ENCODE peak calls at places on chromosomes 2 and 18, in eight cellular contexts. Q, D, V, E, G, B, F and H are unnamed samples.

GRCh38 chr2:203732072-203732952 is 25.9 kb downstream of the CD28 start:
- ATAC-seq in Q (no peak), G (no peak), V (no peak), B (no peak), F (no peak), E (peak; percentile 27), D (no peak), H (no peak)

GRCh38 chr2:100141906-100142305 is 484 bp downstream of the AFF3 start:
- ATAC-seq in V (no peak), G (no peak), B (no peak), D (peak; percentile 6), Q (no peak), E (no peak), F (no peak), H (no peak)

GRCh38 chr2:152491139-152491472 is 156.1 kb downstream of the FMNL2 start:
- ATAC-seq in E (peak; percentile 18), V (peak; percentile 49), D (no peak), F (peak; percentile 68), B (no peak), G (no peak), Q (no peak), H (no peak)

GRCh38 chr2:160266078-160266551 is 66.0 kb upstream of the ITGB6 start:
- ATAC-seq in B (no peak), Q (no peak), V (no peak), E (no peak), F (no peak), G (peak; percentile 76), D (peak; percentile 68), H (no peak)

GRCh38 chr2:130873700-130874346 is 37.1 kb downstream of the ARHGEF4 start:
- ATAC-seq in Q (peak; percentile 85), E (peak; percentile 89), V (peak; percentile 50), D (peak; percentile 90), B (peak; percentile 94), G (peak; percentile 72), F (peak; percentile 75), H (peak; percentile 27)

GRCh38 chr2:102208774-102209173 is 22.0 kb downstream of the IL1RL2 start:
- ATAC-seq in E (no peak), V (no peak), F (no peak), G (no peak), D (no peak), Q (no peak), B (no peak), H (no peak)

GRCh38 chr18:45330170-45330594 is 285.1 kb upstream of the SLC14A2 start:
- ATAC-seq in V (peak; percentile 34), D (no peak), F (peak; percentile 60), Q (no peak), E (no peak), B (no peak), G (no peak), H (no peak)

GRCh38 chr18:58241877-58242276 is 197.9 kb downstream of the NEDD4L start:
- ATAC-seq in G (no peak), E (peak; percentile 75), D (no peak), B (peak; percentile 80), F (peak; percentile 46), V (peak; percentile 53), Q (peak; percentile 28), H (peak; percentile 52)

GRCh38 chr2:237603718-237604362 is 13.3 kb upstream of the RAB17 start:
- ATAC-seq in E (peak; percentile 81), V (no peak), G (peak; percentile 61), D (peak; percentile 98), F (peak; percentile 70), B (no peak), Q (peak; percentile 28), H (peak; percentile 66)

GRCh38 chr2:180003566-180003965 is 3.5 kb downstream of the CWC22 start:
- ATAC-seq in Q (no peak), G (no peak), V (no peak), F (no peak), D (no peak), B (no peak), E (no peak), H (peak; percentile 85)

GRCh38 chr2:230660294-230661060 is 52.2 kb upstream of the CAB39 start:
- ATAC-seq in Q (no peak), V (peak; percentile 52), E (peak; percentile 69), F (peak; percentile 66), D (no peak), B (no peak), G (no peak), H (peak; percentile 31)

GRCh38 chr2:231614559-231615057 is 21.9 kb downstream of the TEX44 start:
- ATAC-seq in E (peak; percentile 4), F (peak; percentile 6), B (no peak), D (peak; percentile 1), Q (no peak), V (no peak), G (peak; percentile 0), H (no peak)

GRCh38 chr2:233414777-233415570 is 60.7 kb downstream of the DGKD start:
- ATAC-seq in G (peak; percentile 47), E (peak; percentile 34), V (no peak), Q (no peak), F (no peak), B (peak; percentile 54), D (peak; percentile 57), H (peak; percentile 59)

GRCh38 chr18:13548944-13549878 is 177.1 kb downstream of the FAM210A start:
- ATAC-seq in Q (no peak), D (no peak), B (no peak), E (peak; percentile 36), F (peak; percentile 65), G (no peak), V (peak; percentile 67), H (no peak)

GRCh38 chr18:7760967-7761946 is 194.1 kb downstream of the PTPRM start:
- ATAC-seq in D (no peak), Q (no peak), G (no peak), F (no peak), B (no peak), E (peak; percentile 78), V (no peak), H (no peak)

GRCh38 chr2:3953117-3953516 is 249.7 kb downstream of the DCDC2C start:
- ATAC-seq in V (no peak), B (no peak), F (no peak), G (no peak), Q (no peak), D (no peak), E (no peak), H (no peak)

GRCh38 chr2:72925328-72925943 is 8.1 kb downstream of the EMX1 start:
- ATAC-seq in F (no peak), G (no peak), V (no peak), B (no peak), D (no peak), E (no peak), Q (peak; percentile 11), H (no peak)

GRCh38 chr18:80077873-80078272 is 31.2 kb upstream of the ADNP2 start:
- ATAC-seq in Q (no peak), D (no peak), F (no peak), E (no peak), V (no peak), G (no peak), B (no peak), H (no peak)

GRCh38 chr2:213090772-213091171 is 60.6 kb downstream of the IKZF2 start:
- ATAC-seq in B (no peak), D (no peak), G (no peak), F (no peak), E (no peak), V (no peak), Q (no peak), H (no peak)

GRCh38 chr18:1487457-1487856 is 582.8 kb downstream of the ADCYAP1 start:
- ATAC-seq in V (no peak), D (no peak), F (no peak), B (no peak), E (no peak), Q (no peak), G (no peak), H (no peak)

GRCh38 chr2:97788986-97789644 is 75.7 kb downstream of the ZAP70 start:
- ATAC-seq in V (peak; percentile 19), E (no peak), Q (no peak), B (no peak), D (no peak), G (no peak), F (no peak), H (no peak)

GRCh38 chr2:105839793-105840192 is 95.1 kb downstream of the NCK2 start:
- ATAC-seq in B (no peak), V (no peak), E (no peak), G (no peak), Q (no peak), F (no peak), D (no peak), H (no peak)